ENCODE peak calls at places on chromosomes 16 and 17, in six cellular contexts. One of them, this sample, is unnamed.

GRCh38 chr17:17822189-17822978 is 14.4 kb downstream of the SREBF1 start:
- DNase-seq in GM23338: no peak
- DNase-seq in keratinocyte: no peak
- DNase-seq in SK-N-SH: no peak
- DNase-seq in heart left ventricle: peak
- DNase-seq in neural progenitor cell: no peak
- DNase-seq in this sample: no peak

GRCh38 chr16:89958068-89958467 is 9.5 kb downstream of the DEF8 start:
- DNase-seq in GM23338: peak
- DNase-seq in heart left ventricle: peak
- DNase-seq in keratinocyte: no peak
- DNase-seq in neural progenitor cell: peak
- DNase-seq in SK-N-SH: peak
- DNase-seq in this sample: no peak

GRCh38 chr17:44677136-44677535 is 12.4 kb downstream of the CCDC43 start:
- DNase-seq in SK-N-SH: no peak
- DNase-seq in neural progenitor cell: no peak
- DNase-seq in keratinocyte: no peak
- DNase-seq in GM23338: no peak
- DNase-seq in heart left ventricle: no peak
- DNase-seq in this sample: no peak

GRCh38 chr17:59372138-59372751 is 40.8 kb downstream of the YPEL2 start:
- DNase-seq in GM23338: no peak
- DNase-seq in heart left ventricle: peak
- DNase-seq in keratinocyte: no peak
- DNase-seq in SK-N-SH: no peak
- DNase-seq in neural progenitor cell: no peak
- DNase-seq in this sample: no peak

GRCh38 chr17:76558210-76559095 is 18.6 kb downstream of the PRCD start:
- DNase-seq in keratinocyte: no peak
- DNase-seq in heart left ventricle: no peak
- DNase-seq in SK-N-SH: peak
- DNase-seq in GM23338: no peak
- DNase-seq in neural progenitor cell: peak
- DNase-seq in this sample: no peak

GRCh38 chr17:8175795-8176196 is 384 bp downstream of the TMEM107 start:
- DNase-seq in keratinocyte: no peak
- DNase-seq in neural progenitor cell: no peak
- DNase-seq in GM23338: no peak
- DNase-seq in heart left ventricle: no peak
- DNase-seq in SK-N-SH: no peak
- DNase-seq in this sample: no peak

GRCh38 chr16:48537909-48538745 is 71.9 kb downstream of the N4BP1 start:
- DNase-seq in SK-N-SH: no peak
- DNase-seq in GM23338: no peak
- DNase-seq in neural progenitor cell: no peak
- DNase-seq in heart left ventricle: peak
- DNase-seq in keratinocyte: no peak
- DNase-seq in this sample: no peak

GRCh38 chr17:10192500-10192899 is 5.9 kb downstream of the GAS7 start:
- DNase-seq in GM23338: no peak
- DNase-seq in keratinocyte: no peak
- DNase-seq in neural progenitor cell: no peak
- DNase-seq in heart left ventricle: no peak
- DNase-seq in SK-N-SH: no peak
- DNase-seq in this sample: no peak

GRCh38 chr17:77465358-77466041 is 324.7 kb downstream of the SEC14L1 start:
- DNase-seq in neural progenitor cell: peak
- DNase-seq in keratinocyte: no peak
- DNase-seq in SK-N-SH: no peak
- DNase-seq in GM23338: peak
- DNase-seq in heart left ventricle: peak
- DNase-seq in this sample: no peak

GRCh38 chr16:75535901-75536300 is at the start of gene CHST5:
- DNase-seq in neural progenitor cell: no peak
- DNase-seq in SK-N-SH: no peak
- DNase-seq in keratinocyte: no peak
- DNase-seq in GM23338: peak
- DNase-seq in heart left ventricle: no peak
- DNase-seq in this sample: no peak

GRCh38 chr16:27408012-27408601 is 6.1 kb downstream of the IL21R start:
- DNase-seq in GM23338: no peak
- DNase-seq in neural progenitor cell: no peak
- DNase-seq in heart left ventricle: no peak
- DNase-seq in keratinocyte: no peak
- DNase-seq in SK-N-SH: no peak
- DNase-seq in this sample: no peak

GRCh38 chr16:88921603-88921995 is 55.1 kb upstream of the PABPN1L start:
- DNase-seq in GM23338: no peak
- DNase-seq in heart left ventricle: no peak
- DNase-seq in SK-N-SH: no peak
- DNase-seq in keratinocyte: no peak
- DNase-seq in neural progenitor cell: no peak
- DNase-seq in this sample: no peak

GRCh38 chr16:82452002-82452741 is 174.6 kb upstream of the CDH13 start:
- DNase-seq in SK-N-SH: no peak
- DNase-seq in keratinocyte: no peak
- DNase-seq in neural progenitor cell: no peak
- DNase-seq in heart left ventricle: no peak
- DNase-seq in GM23338: no peak
- DNase-seq in this sample: no peak

GRCh38 chr17:36204724-36205500 is 6.0 kb upstream of the CCL4L2 start:
- DNase-seq in GM23338: no peak
- DNase-seq in heart left ventricle: no peak
- DNase-seq in neural progenitor cell: no peak
- DNase-seq in keratinocyte: no peak
- DNase-seq in SK-N-SH: no peak
- DNase-seq in this sample: no peak

GRCh38 chr17:35094902-35095301 is 24.8 kb downstream of the RAD51D start:
- DNase-seq in keratinocyte: no peak
- DNase-seq in SK-N-SH: no peak
- DNase-seq in heart left ventricle: no peak
- DNase-seq in GM23338: no peak
- DNase-seq in neural progenitor cell: no peak
- DNase-seq in this sample: peak

GRCh38 chr17:55284944-55285339 is 20.2 kb downstream of the HLF start:
- DNase-seq in SK-N-SH: no peak
- DNase-seq in neural progenitor cell: no peak
- DNase-seq in keratinocyte: no peak
- DNase-seq in heart left ventricle: no peak
- DNase-seq in GM23338: no peak
- DNase-seq in this sample: no peak

GRCh38 chr16:67164599-67165061 is at the start of gene HSF4:
- DNase-seq in heart left ventricle: peak
- DNase-seq in SK-N-SH: peak
- DNase-seq in keratinocyte: no peak
- DNase-seq in GM23338: no peak
- DNase-seq in neural progenitor cell: peak
- DNase-seq in this sample: no peak

GRCh38 chr16:21717608-21718007 is 53.8 kb downstream of the OTOA start:
- DNase-seq in GM23338: no peak
- DNase-seq in neural progenitor cell: no peak
- DNase-seq in keratinocyte: no peak
- DNase-seq in SK-N-SH: no peak
- DNase-seq in heart left ventricle: no peak
- DNase-seq in this sample: no peak
- H3K27ac ChIP-seq in GM23338: no peak
- H3K27ac ChIP-seq in neural progenitor cell: no peak
- H3K27ac ChIP-seq in keratinocyte: no peak
- H3K27ac ChIP-seq in SK-N-SH: no peak
- H3K27ac ChIP-seq in heart left ventricle: no peak
- H3K27ac ChIP-seq in this sample: no peak

GRCh38 chr16:85530370-85530739 is 82.8 kb upstream of the GSE1 start:
- DNase-seq in heart left ventricle: no peak
- DNase-seq in neural progenitor cell: no peak
- DNase-seq in SK-N-SH: no peak
- DNase-seq in GM23338: no peak
- DNase-seq in keratinocyte: no peak
- DNase-seq in this sample: no peak
- H3K27ac ChIP-seq in heart left ventricle: peak
- H3K27ac ChIP-seq in neural progenitor cell: no peak
- H3K27ac ChIP-seq in SK-N-SH: no peak
- H3K27ac ChIP-seq in GM23338: no peak
- H3K27ac ChIP-seq in keratinocyte: no peak
- H3K27ac ChIP-seq in this sample: no peak

DNA sequence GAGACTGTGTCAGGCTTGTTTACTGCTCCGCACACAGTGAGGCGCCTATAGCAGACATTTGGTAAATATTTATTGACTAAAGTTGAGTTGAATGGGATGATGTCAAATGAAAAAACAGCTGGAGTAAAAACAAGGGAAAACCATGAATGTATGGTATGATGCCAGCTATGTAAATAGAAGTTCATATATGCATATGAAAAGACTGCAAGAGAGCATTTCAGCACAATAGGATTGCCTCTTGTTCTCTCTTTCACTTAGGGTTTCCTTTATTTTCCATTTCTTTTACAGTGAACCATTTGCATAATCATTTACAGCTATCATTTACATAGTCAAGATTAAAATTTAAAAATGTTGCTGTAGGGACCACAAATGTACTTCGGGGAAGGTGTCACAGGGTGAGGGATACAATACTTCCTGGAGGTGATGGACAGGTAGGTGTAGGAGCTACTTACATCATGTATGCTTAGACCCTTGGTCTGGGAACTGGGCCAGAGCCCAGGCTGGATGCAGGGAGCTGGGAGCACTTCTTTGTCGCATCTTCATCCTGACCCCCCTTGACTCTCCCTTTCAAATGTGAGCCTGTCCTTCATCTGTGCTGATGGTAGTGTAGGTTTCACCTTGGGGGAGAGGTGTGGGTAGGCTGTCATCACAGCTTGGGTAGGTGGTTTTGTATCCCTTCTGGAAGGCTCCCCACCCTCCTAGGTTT is 113.3 kb downstream of the UTP18 start:
- DNase-seq in GM23338: peak
- DNase-seq in heart left ventricle: no peak
- DNase-seq in keratinocyte: no peak
- DNase-seq in SK-N-SH: no peak
- DNase-seq in neural progenitor cell: no peak
- DNase-seq in this sample: no peak
- H3K27ac ChIP-seq in GM23338: peak
- H3K27ac ChIP-seq in heart left ventricle: no peak
- H3K27ac ChIP-seq in keratinocyte: no peak
- H3K27ac ChIP-seq in SK-N-SH: no peak
- H3K27ac ChIP-seq in neural progenitor cell: no peak
- H3K27ac ChIP-seq in this sample: no peak

DNA sequence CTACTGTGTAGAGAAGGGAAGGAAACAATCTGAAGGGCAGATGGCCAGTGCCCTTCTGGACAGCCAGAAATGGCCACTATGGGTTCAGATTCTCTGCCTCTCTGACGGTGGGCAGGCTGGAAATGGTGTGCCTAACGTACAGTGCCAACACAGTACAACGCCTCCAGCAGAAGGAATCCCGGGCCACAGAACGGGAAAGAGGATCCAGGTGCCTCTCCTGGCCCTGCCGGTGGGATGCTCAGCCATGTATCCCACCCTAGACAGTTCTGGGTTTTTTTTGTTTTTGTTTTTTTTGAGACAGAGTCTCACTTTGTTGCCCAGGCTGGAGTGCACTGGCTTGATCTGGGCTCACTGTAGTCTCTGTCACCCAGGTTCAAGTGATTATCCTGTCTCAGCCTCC is 71.5 kb downstream of the SLC5A11 start:
- DNase-seq in heart left ventricle: no peak
- DNase-seq in SK-N-SH: no peak
- DNase-seq in GM23338: no peak
- DNase-seq in keratinocyte: no peak
- DNase-seq in neural progenitor cell: no peak
- DNase-seq in this sample: no peak
- H3K27ac ChIP-seq in heart left ventricle: no peak
- H3K27ac ChIP-seq in SK-N-SH: no peak
- H3K27ac ChIP-seq in GM23338: no peak
- H3K27ac ChIP-seq in keratinocyte: no peak
- H3K27ac ChIP-seq in neural progenitor cell: no peak
- H3K27ac ChIP-seq in this sample: no peak

GRCh38 chr17:78789663-78790181 is 7.6 kb upstream of the CYTH1 start:
- DNase-seq in neural progenitor cell: no peak
- DNase-seq in keratinocyte: no peak
- DNase-seq in GM23338: no peak
- DNase-seq in heart left ventricle: peak
- DNase-seq in SK-N-SH: peak
- DNase-seq in this sample: no peak
- H3K27ac ChIP-seq in neural progenitor cell: peak
- H3K27ac ChIP-seq in keratinocyte: no peak
- H3K27ac ChIP-seq in GM23338: no peak
- H3K27ac ChIP-seq in heart left ventricle: peak
- H3K27ac ChIP-seq in SK-N-SH: peak
- H3K27ac ChIP-seq in this sample: peak

This sample was measured in epithelial cell of prostate.